ENCODE peak calls at places on chromosomes 12 and 14, in seven cellular contexts. T is HepG2, R is A549, Z is Panc1, A is SK-N-SH, L is K562, Q is GM12878. V is an unnamed sample.

GRCh38 chr12:55933158-55933798 is 2.3 kb downstream of the DGKA start:
- DNase-seq in T (no peak), R (peak; percentile 41), Z (no peak), A (no peak), L (no peak), Q (no peak), V (peak; percentile 22)

GRCh38 chr14:94500264-94500663 is 9.0 kb downstream of the SERPINA12 start:
- DNase-seq in T (no peak), R (no peak), Z (no peak), A (no peak), L (no peak), Q (no peak), V (no peak)

GRCh38 chr12:88579941-88580871 is at the start of gene KITLG:
- DNase-seq in T (peak; percentile 56), R (peak; percentile 80), Z (no peak), A (peak; percentile 83), L (peak; percentile 7), Q (no peak), V (peak; percentile 76)

GRCh38 chr14:46661728-46662127 is 10.1 kb upstream of the RPL10L start:
- DNase-seq in T (no peak), R (no peak), Z (no peak), A (no peak), L (no peak), Q (no peak), V (peak; percentile 0)

GRCh38 chr12:64685076-64685475 is 74.1 kb downstream of the GNS start:
- DNase-seq in T (no peak), R (no peak), Z (no peak), A (no peak), L (no peak), Q (no peak), V (no peak)

GRCh38 chr12:91663331-91663998 is 480.8 kb upstream of the DCN start:
- DNase-seq in T (no peak), R (no peak), Z (no peak), A (no peak), L (no peak), Q (no peak), V (no peak)

GRCh38 chr12:558595-558994 is 98.9 kb downstream of the B4GALNT3 start:
- DNase-seq in T (no peak), R (no peak), Z (no peak), A (no peak), L (no peak), Q (no peak), V (no peak)

GRCh38 chr12:5748027-5748426 is 197.0 kb downstream of the ANO2 start:
- DNase-seq in T (no peak), R (no peak), Z (no peak), A (no peak), L (no peak), Q (no peak), V (no peak)

GRCh38 chr14:61561144-61561543 is 134.2 kb upstream of the HIF1A start:
- DNase-seq in T (peak; percentile 42), R (peak; percentile 72), Z (no peak), A (peak; percentile 47), L (no peak), Q (no peak), V (no peak)

GRCh38 chr12:111066744-111067437 is 146.5 kb upstream of the MYL2 start:
- DNase-seq in T (no peak), R (peak; percentile 44), Z (no peak), A (no peak), L (peak; percentile 71), Q (no peak), V (peak; percentile 32)

DNA sequence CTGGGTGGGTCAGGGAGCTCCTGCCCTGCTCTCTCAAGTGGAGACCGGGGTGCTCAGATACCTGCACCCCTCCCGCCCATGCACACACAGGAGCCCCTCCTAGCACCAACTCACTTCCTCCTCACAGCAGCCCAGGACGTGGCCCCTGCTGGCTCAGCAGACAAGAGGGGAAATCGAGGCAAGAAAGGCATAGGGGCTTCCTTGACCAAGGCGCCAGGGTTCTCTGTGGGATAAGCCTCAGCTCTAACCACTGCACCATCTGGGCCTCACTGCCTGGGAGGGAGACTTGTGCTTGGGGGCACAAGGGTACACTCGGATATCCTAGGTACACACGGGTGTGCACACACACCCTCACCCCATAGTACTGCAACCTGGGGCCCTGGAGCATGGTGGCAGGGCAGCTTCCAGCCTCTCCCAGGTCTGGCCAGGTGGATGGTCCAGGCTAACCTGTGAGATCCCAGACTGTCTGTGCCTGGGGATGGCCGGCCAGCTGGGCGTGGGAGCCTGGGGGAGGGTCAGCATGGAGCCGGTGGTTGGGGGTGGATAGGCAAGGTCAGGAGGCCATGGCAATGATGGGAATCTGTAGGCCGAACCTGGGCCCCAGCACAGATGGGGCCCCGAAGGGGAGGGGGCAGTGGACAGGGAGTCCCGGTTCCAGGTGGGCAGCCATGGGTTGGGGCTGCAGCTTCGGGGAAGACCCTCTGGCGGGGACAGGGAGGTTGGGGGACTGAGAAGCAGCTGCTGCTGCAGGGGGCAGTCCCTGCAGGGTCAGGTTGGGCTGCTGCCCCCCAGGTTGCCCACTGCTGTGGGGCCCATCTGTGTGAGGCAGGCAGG is 312.4 kb downstream of the TMEM121 start:
- DNase-seq in T (no peak), R (no peak), Z (no peak), A (no peak), L (no peak), Q (no peak), V (no peak)
- H3K9me3 ChIP-seq in T (no peaks in the 10 kb centered on the region), R (no peaks in the 10 kb centered on the region), Z (no peaks in the 10 kb centered on the region), A (no peaks in the 10 kb centered on the region), L (no peaks in the 10 kb centered on the region), Q (no peaks in the 10 kb centered on the region), V (no peaks in the 10 kb centered on the region)

GRCh38 chr14:68408680-68409079 is 384.2 kb downstream of the ZFP36L1 start:
- DNase-seq in T (no peak), R (no peak), Z (no peak), A (no peak), L (no peak), Q (no peak), V (no peak)
- TF ChIP-seq CTCF in T (no peak), R (no peak), Z (no peak), A (peak; percentile 9), L (no peak), Q (peak; percentile 33), V (no peak)

DNA sequence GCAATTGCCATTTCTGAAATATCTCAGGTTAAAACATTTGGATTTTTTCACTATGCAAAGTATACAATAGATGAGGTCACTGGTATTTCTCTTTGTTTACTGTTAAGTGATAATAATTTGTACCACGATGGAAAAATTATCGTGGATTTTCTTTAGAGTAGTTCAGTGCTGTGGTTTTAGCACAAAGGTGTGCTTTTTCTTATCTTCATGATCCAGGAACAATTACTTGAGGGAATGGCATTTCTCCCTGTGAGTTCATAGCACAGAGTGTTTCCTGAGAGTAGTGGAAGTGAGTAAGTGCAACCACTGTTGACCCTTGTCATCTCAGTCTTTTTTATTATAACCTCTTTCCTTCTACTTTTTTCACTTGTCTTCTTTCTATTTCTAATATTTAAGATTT is 86.8 kb downstream of the FGD4 start:
- DNase-seq in T (no peak), R (no peak), Z (no peak), A (no peak), L (no peak), Q (no peak), V (no peak)
- TF ChIP-seq REST in T (no peak), R (no peak), Z (no peak), A (no peak), L (no peak), Q (no peak), V (no peak)

GRCh38 chr12:132966676-132967415 is 10.7 kb upstream of the ZNF605 start:
- DNase-seq in T (no peak), R (no peak), Z (no peak), A (no peak), L (no peak), Q (no peak), V (no peak)

GRCh38 chr12:132967736-132968135 is 11.6 kb upstream of the ZNF605 start:
- DNase-seq in T (no peak), R (no peak), Z (no peak), A (no peak), L (no peak), Q (no peak), V (no peak)

DNA sequence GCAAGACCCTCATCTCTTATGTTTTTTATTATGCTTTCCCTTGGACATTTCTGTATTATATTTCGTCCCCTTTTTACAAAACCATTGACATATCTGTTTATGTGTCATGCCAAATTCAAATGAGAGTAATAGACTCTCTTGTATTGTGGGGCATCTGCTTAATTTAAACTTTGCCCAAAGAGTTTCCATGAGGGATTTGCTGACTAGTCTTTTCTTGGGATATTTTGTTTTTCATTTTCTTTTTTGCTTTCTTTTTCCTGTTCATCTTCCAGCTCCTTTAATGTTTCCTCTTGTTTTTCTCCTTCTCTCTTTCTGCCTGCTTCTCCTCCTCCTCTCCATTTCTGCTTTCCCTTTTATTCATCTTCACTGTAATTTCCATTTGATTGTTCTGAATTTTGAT is 13.8 kb upstream of the ZNF26 start:
- DNase-seq in T (no peak), R (no peak), Z (no peak), A (no peak), L (no peak), Q (no peak), V (no peak)
- H3K9me3 ChIP-seq in T (peaks cover 78% of the 10 kb centered on the region), R (peaks cover 84% of the 10 kb centered on the region), Z (peaks cover 3% of the 10 kb centered on the region), A (peaks cover 4% of the 10 kb centered on the region), L (peaks cover 2% of the 10 kb centered on the region), Q (peaks cover 4% of the 10 kb centered on the region), V (no peaks in the 10 kb centered on the region)

GRCh38 chr14:74018704-74019407 is at the start of the genes BBOF1 and ENTPD5:
- DNase-seq in T (peak; percentile 61), R (peak; percentile 93), Z (no peak), A (peak; percentile 98), L (peak; percentile 90), Q (peak; percentile 15), V (peak; percentile 55)
- TF ChIP-seq CTCF in T (peak; percentile 2), R (no peak), Z (no peak), A (no peak), L (no peak), Q (no peak), V (no peak)

V was measured in HCT116.